ENCODE peak calls at places on chromosomes 11 and 22, in six cellular contexts. One of them, this sample, is unnamed.

GRCh38 chr11:118740892-118741291 is 50.1 kb downstream of the DDX6 start:
- DNase-seq in stomach: no peak
- DNase-seq in right lobe of liver: no peak
- DNase-seq in tibial nerve: no peak
- DNase-seq in A549: no peak
- DNase-seq in heart left ventricle: no peak
- DNase-seq in this sample: no peak

GRCh38 chr11:8168485-8169257 is at the start of gene RIC3:
- DNase-seq in stomach: peak
- DNase-seq in right lobe of liver: peak
- DNase-seq in tibial nerve: no peak
- DNase-seq in A549: no peak
- DNase-seq in heart left ventricle: peak
- DNase-seq in this sample: peak

GRCh38 chr22:44402196-44403111 is 89.7 kb upstream of the SHISAL1 start:
- DNase-seq in stomach: no peak
- DNase-seq in right lobe of liver: no peak
- DNase-seq in tibial nerve: no peak
- DNase-seq in A549: no peak
- DNase-seq in heart left ventricle: no peak
- DNase-seq in this sample: no peak

GRCh38 chr11:73296501-73297230 is 11.4 kb upstream of the ARHGEF17 start:
- DNase-seq in stomach: no peak
- DNase-seq in right lobe of liver: no peak
- DNase-seq in tibial nerve: no peak
- DNase-seq in A549: no peak
- DNase-seq in heart left ventricle: no peak
- DNase-seq in this sample: no peak

GRCh38 chr11:47259178-47259977 is 1.6 kb downstream of the NR1H3 start:
- DNase-seq in stomach: peak
- DNase-seq in right lobe of liver: no peak
- DNase-seq in tibial nerve: no peak
- DNase-seq in A549: peak
- DNase-seq in heart left ventricle: peak
- DNase-seq in this sample: peak

GRCh38 chr22:25965331-25965730 is 203.9 kb upstream of the SEZ6L start:
- DNase-seq in stomach: no peak
- DNase-seq in right lobe of liver: no peak
- DNase-seq in tibial nerve: no peak
- DNase-seq in A549: no peak
- DNase-seq in heart left ventricle: no peak
- DNase-seq in this sample: no peak

GRCh38 chr22:24089951-24090350 is 78.8 kb downstream of the CABIN1 start:
- DNase-seq in stomach: no peak
- DNase-seq in right lobe of liver: no peak
- DNase-seq in tibial nerve: no peak
- DNase-seq in A549: no peak
- DNase-seq in heart left ventricle: no peak
- DNase-seq in this sample: no peak

GRCh38 chr11:95095858-95096587 is 6.4 kb downstream of the ENDOD1 start:
- DNase-seq in stomach: no peak
- DNase-seq in right lobe of liver: no peak
- DNase-seq in tibial nerve: no peak
- DNase-seq in A549: no peak
- DNase-seq in heart left ventricle: no peak
- DNase-seq in this sample: no peak

GRCh38 chr11:119750056-119750455 is 21.1 kb upstream of the NECTIN1 start:
- DNase-seq in stomach: no peak
- DNase-seq in right lobe of liver: no peak
- DNase-seq in tibial nerve: no peak
- DNase-seq in A549: no peak
- DNase-seq in heart left ventricle: no peak
- DNase-seq in this sample: no peak

GRCh38 chr22:41048791-41049717 is 43.3 kb upstream of the EP300 start:
- DNase-seq in stomach: peak
- DNase-seq in right lobe of liver: peak
- DNase-seq in tibial nerve: peak
- DNase-seq in A549: no peak
- DNase-seq in heart left ventricle: peak
- DNase-seq in this sample: peak

GRCh38 chr22:36243996-36244395 is 4.7 kb upstream of the APOL2 start:
- DNase-seq in stomach: no peak
- DNase-seq in right lobe of liver: no peak
- DNase-seq in tibial nerve: no peak
- DNase-seq in A549: no peak
- DNase-seq in heart left ventricle: no peak
- DNase-seq in this sample: no peak

GRCh38 chr22:32329202-32329645 is 28.4 kb upstream of the RFPL3 start:
- DNase-seq in stomach: peak
- DNase-seq in right lobe of liver: no peak
- DNase-seq in tibial nerve: no peak
- DNase-seq in A549: no peak
- DNase-seq in heart left ventricle: no peak
- DNase-seq in this sample: no peak

GRCh38 chr22:42991010-42991651 is 23.8 kb downstream of the PACSIN2 start:
- DNase-seq in stomach: no peak
- DNase-seq in right lobe of liver: no peak
- DNase-seq in tibial nerve: no peak
- DNase-seq in A549: no peak
- DNase-seq in heart left ventricle: no peak
- DNase-seq in this sample: peak

GRCh38 chr22:40383905-40384304 is 13.5 kb downstream of the SGSM3 start:
- DNase-seq in stomach: no peak
- DNase-seq in right lobe of liver: no peak
- DNase-seq in tibial nerve: no peak
- DNase-seq in A549: no peak
- DNase-seq in heart left ventricle: no peak
- DNase-seq in this sample: no peak

GRCh38 chr11:72652871-72653615 is 21.2 kb downstream of the PDE2A start:
- DNase-seq in stomach: no peak
- DNase-seq in right lobe of liver: no peak
- DNase-seq in tibial nerve: no peak
- DNase-seq in A549: no peak
- DNase-seq in heart left ventricle: no peak
- DNase-seq in this sample: no peak

GRCh38 chr11:114110948-114111347 is 51.4 kb downstream of the ZBTB16 start:
- DNase-seq in stomach: peak
- DNase-seq in right lobe of liver: peak
- DNase-seq in tibial nerve: peak
- DNase-seq in A549: no peak
- DNase-seq in heart left ventricle: no peak
- DNase-seq in this sample: no peak

GRCh38 chr11:76677010-76677771 is 6.6 kb upstream of the LRRC32 start:
- DNase-seq in stomach: no peak
- DNase-seq in right lobe of liver: no peak
- DNase-seq in tibial nerve: no peak
- DNase-seq in A549: no peak
- DNase-seq in heart left ventricle: no peak
- DNase-seq in this sample: no peak

GRCh38 chr11:73085189-73085875 is 56.8 kb downstream of the FCHSD2 start:
- DNase-seq in stomach: no peak
- DNase-seq in right lobe of liver: no peak
- DNase-seq in tibial nerve: no peak
- DNase-seq in A549: no peak
- DNase-seq in heart left ventricle: no peak
- DNase-seq in this sample: no peak

GRCh38 chr11:12128191-12128841 is 17.9 kb downstream of the MICAL2 start:
- DNase-seq in stomach: no peak
- DNase-seq in right lobe of liver: no peak
- DNase-seq in tibial nerve: no peak
- DNase-seq in A549: no peak
- DNase-seq in heart left ventricle: no peak
- DNase-seq in this sample: no peak

GRCh38 chr22:37746366-37747089 is 49.7 kb downstream of the TRIOBP start:
- DNase-seq in stomach: no peak
- DNase-seq in right lobe of liver: peak
- DNase-seq in tibial nerve: no peak
- DNase-seq in A549: no peak
- DNase-seq in heart left ventricle: no peak
- DNase-seq in this sample: no peak

GRCh38 chr11:21988477-21988876 is 204.4 kb upstream of the ANO5 start:
- DNase-seq in stomach: no peak
- DNase-seq in right lobe of liver: no peak
- DNase-seq in tibial nerve: no peak
- DNase-seq in A549: no peak
- DNase-seq in heart left ventricle: no peak
- DNase-seq in this sample: no peak

GRCh38 chr11:116232364-116232801 is 540.4 kb downstream of the BUD13 start:
- DNase-seq in stomach: no peak
- DNase-seq in right lobe of liver: no peak
- DNase-seq in tibial nerve: no peak
- DNase-seq in A549: no peak
- DNase-seq in heart left ventricle: no peak
- DNase-seq in this sample: peak

GRCh38 chr11:75066061-75066460 is 30.6 kb downstream of the OR2AT4 start:
- DNase-seq in stomach: no peak
- DNase-seq in right lobe of liver: no peak
- DNase-seq in tibial nerve: no peak
- DNase-seq in A549: no peak
- DNase-seq in heart left ventricle: no peak
- DNase-seq in this sample: no peak

GRCh38 chr11:125787827-125788226 is at the start of gene PATE3:
- DNase-seq in stomach: no peak
- DNase-seq in right lobe of liver: no peak
- DNase-seq in tibial nerve: no peak
- DNase-seq in A549: no peak
- DNase-seq in heart left ventricle: no peak
- DNase-seq in this sample: no peak

GRCh38 chr11:96238563-96239166 is 104.3 kb downstream of the MAML2 start:
- DNase-seq in stomach: no peak
- DNase-seq in right lobe of liver: no peak
- DNase-seq in tibial nerve: no peak
- DNase-seq in A549: no peak
- DNase-seq in heart left ventricle: no peak
- DNase-seq in this sample: no peak

GRCh38 chr11:31045335-31045734 is 324.2 kb downstream of the DCDC1 start:
- DNase-seq in stomach: no peak
- DNase-seq in right lobe of liver: no peak
- DNase-seq in tibial nerve: no peak
- DNase-seq in A549: no peak
- DNase-seq in heart left ventricle: no peak
- DNase-seq in this sample: no peak

GRCh38 chr11:10866893-10867331 is 9.1 kb upstream of the ZBED5 start:
- DNase-seq in stomach: no peak
- DNase-seq in right lobe of liver: no peak
- DNase-seq in tibial nerve: no peak
- DNase-seq in A549: no peak
- DNase-seq in heart left ventricle: no peak
- DNase-seq in this sample: no peak

GRCh38 chr11:832529-833113 is at the start of gene CD151:
- DNase-seq in stomach: peak
- DNase-seq in right lobe of liver: peak
- DNase-seq in tibial nerve: no peak
- DNase-seq in A549: no peak
- DNase-seq in heart left ventricle: peak
- DNase-seq in this sample: peak
- TF ChIP-seq POLR2A in stomach: no peak
- TF ChIP-seq POLR2A in right lobe of liver: no peak
- TF ChIP-seq POLR2A in tibial nerve: no peak
- TF ChIP-seq POLR2A in A549: peak
- TF ChIP-seq POLR2A in heart left ventricle: no peak
- TF ChIP-seq POLR2A in this sample: no peak

GRCh38 chr11:62556872-62557631 is 10.4 kb upstream of the AHNAK start:
- DNase-seq in stomach: no peak
- DNase-seq in right lobe of liver: no peak
- DNase-seq in tibial nerve: no peak
- DNase-seq in A549: no peak
- DNase-seq in heart left ventricle: no peak
- DNase-seq in this sample: peak

GRCh38 chr11:62558669-62559068 is 12.1 kb upstream of the AHNAK start:
- DNase-seq in stomach: no peak
- DNase-seq in right lobe of liver: no peak
- DNase-seq in tibial nerve: no peak
- DNase-seq in A549: no peak
- DNase-seq in heart left ventricle: no peak
- DNase-seq in this sample: no peak

GRCh38 chr11:62555464-62556092 is 9.0 kb upstream of the AHNAK start:
- DNase-seq in stomach: no peak
- DNase-seq in right lobe of liver: no peak
- DNase-seq in tibial nerve: peak
- DNase-seq in A549: peak
- DNase-seq in heart left ventricle: peak
- DNase-seq in this sample: peak

GRCh38 chr11:62554377-62554776 is 7.8 kb upstream of the AHNAK start:
- DNase-seq in stomach: no peak
- DNase-seq in right lobe of liver: no peak
- DNase-seq in tibial nerve: peak
- DNase-seq in A549: no peak
- DNase-seq in heart left ventricle: peak
- DNase-seq in this sample: no peak

GRCh38 chr11:62556102-62556871 is 9.7 kb upstream of the AHNAK start:
- DNase-seq in stomach: peak
- DNase-seq in right lobe of liver: peak
- DNase-seq in tibial nerve: peak
- DNase-seq in A549: peak
- DNase-seq in heart left ventricle: peak
- DNase-seq in this sample: peak
- H3K4me3 ChIP-seq in stomach: peak
- H3K4me3 ChIP-seq in right lobe of liver: no peak
- H3K4me3 ChIP-seq in tibial nerve: peak
- H3K4me3 ChIP-seq in A549: peak
- H3K4me3 ChIP-seq in heart left ventricle: peak
- H3K4me3 ChIP-seq in this sample: peak

GRCh38 chr11:34154059-34154875 is 48.8 kb downstream of the NAT10 start:
- DNase-seq in stomach: no peak
- DNase-seq in right lobe of liver: no peak
- DNase-seq in tibial nerve: no peak
- DNase-seq in A549: no peak
- DNase-seq in heart left ventricle: no peak
- DNase-seq in this sample: no peak
- TF ChIP-seq POLR2A in stomach: no peak
- TF ChIP-seq POLR2A in right lobe of liver: no peak
- TF ChIP-seq POLR2A in tibial nerve: no peak
- TF ChIP-seq POLR2A in A549: no peak
- TF ChIP-seq POLR2A in heart left ventricle: no peak
- TF ChIP-seq POLR2A in this sample: no peak

DNA sequence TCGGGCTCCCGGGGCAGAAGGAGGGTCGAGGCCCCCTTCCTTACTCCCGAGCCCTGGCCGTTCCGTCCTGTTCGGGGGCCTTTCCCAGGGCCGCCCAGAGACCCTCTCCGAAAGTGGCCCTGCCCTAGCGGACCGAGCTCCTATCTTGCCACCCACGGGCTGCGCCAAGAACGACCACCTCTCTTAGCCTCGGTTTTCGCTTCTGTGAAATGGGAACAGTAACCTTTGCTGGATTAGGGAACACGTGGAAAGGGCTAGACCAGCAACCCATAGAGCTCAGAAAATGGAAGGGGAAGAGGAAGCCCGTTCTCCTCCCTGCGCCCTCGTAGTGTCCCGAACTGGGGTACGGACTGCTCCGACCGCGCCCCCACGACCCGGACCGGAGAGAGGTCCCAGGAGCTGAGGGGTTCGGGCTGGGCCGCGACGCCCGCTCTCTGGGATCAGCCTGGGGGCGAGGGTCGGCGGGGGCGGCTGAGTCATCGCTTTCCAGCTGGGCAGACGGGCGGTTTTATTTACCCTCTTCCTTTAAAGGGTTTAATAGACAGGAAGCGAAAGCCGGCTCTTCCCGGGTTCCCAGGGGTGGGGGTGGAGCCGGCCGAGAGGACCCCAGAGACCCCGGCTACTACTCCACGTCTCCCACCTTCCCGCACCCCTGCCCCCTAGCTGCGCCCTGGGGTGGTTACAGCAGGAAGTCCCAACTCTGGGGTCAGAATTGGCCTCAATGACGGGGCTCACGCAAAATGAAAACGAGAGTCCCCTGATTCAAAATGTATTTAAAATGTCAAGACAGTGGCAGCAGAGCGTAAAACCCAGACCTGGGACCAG is 872 bp upstream of the PHLDA2 start:
- DNase-seq in stomach: peak
- DNase-seq in right lobe of liver: peak
- DNase-seq in tibial nerve: no peak
- DNase-seq in A549: peak
- DNase-seq in heart left ventricle: peak
- DNase-seq in this sample: peak
- H3K4me3 ChIP-seq in stomach: peak
- H3K4me3 ChIP-seq in right lobe of liver: peak
- H3K4me3 ChIP-seq in tibial nerve: peak
- H3K4me3 ChIP-seq in A549: peak
- H3K4me3 ChIP-seq in heart left ventricle: peak
- H3K4me3 ChIP-seq in this sample: peak

This sample was measured in transverse colon.